ENCODE peak calls at places on chromosomes 2 and 18, in nine cellular contexts. T is GM23338, I is hepatocyte, P is PC-9, R is GM23248, F is HCT116, M is OCI-LY7, E is MM.1S, A is PC-3. D is an unnamed sample.

GRCh38 chr18:58937204-58937603 is 72.5 kb downstream of the ZNF532 start:
- DNase-seq in R (peak; percentile 66), I (no peak), M (no peak), A (no peak), F (no peak), E (no peak), T (no peak), P (no peak), D (no peak)

GRCh38 chr2:219171231-219171651 is 1.4 kb upstream of the SLC23A3 start:
- DNase-seq in P (peak; percentile 36), R (peak; percentile 89), M (peak; percentile 63), F (peak; percentile 18), A (peak; percentile 75), T (peak; percentile 88), E (peak; percentile 46), I (peak; percentile 68), D (peak; percentile 73)

GRCh38 chr2:238971318-238972145 is 123.6 kb downstream of the TWIST2 start:
- DNase-seq in A (no peak), I (no peak), P (no peak), F (no peak), T (no peak), R (no peak), M (no peak), E (no peak), D (no peak)

GRCh38 chr2:105385703-105386540 is 12.9 kb downstream of the FHL2 start:
- DNase-seq in A (peak; percentile 70), M (no peak), E (no peak), I (no peak), T (no peak), R (no peak), P (no peak), F (no peak), D (no peak)

GRCh38 chr18:52992041-52992440 is 652.0 kb downstream of the DCC start:
- DNase-seq in E (no peak), I (peak; percentile 4), T (peak; percentile 80), R (no peak), A (no peak), M (no peak), P (no peak), F (no peak), D (peak; percentile 2)

GRCh38 chr2:168457177-168457905 is 1.3 kb downstream of the CERS6 start:
- DNase-seq in A (peak; percentile 38), T (no peak), R (no peak), I (no peak), P (no peak), F (no peak), E (peak; percentile 52), M (no peak), D (no peak)

GRCh38 chr2:232568161-232568560 is 17.7 kb downstream of the EIF4E2 start:
- DNase-seq in I (no peak), M (no peak), T (no peak), R (peak; percentile 98), E (no peak), A (peak; percentile 83), P (peak; percentile 39), F (peak; percentile 48), D (no peak)

GRCh38 chr2:158142568-158143332 is 41.1 kb downstream of the UPP2 start:
- DNase-seq in P (no peak), A (no peak), I (no peak), F (no peak), M (no peak), R (no peak), T (no peak), E (no peak), D (no peak)

GRCh38 chr2:67002618-67003371 is 394.3 kb upstream of the ETAA1 start:
- DNase-seq in R (no peak), I (no peak), F (no peak), E (no peak), A (no peak), T (peak; percentile 17), M (no peak), P (no peak), D (no peak)

GRCh38 chr2:37146062-37146461 is 10.7 kb downstream of the EIF2AK2 start:
- DNase-seq in T (no peak), A (no peak), P (no peak), F (no peak), R (no peak), I (no peak), E (no peak), M (no peak), D (no peak)

GRCh38 chr2:157662401-157662800 is 33.7 kb upstream of the ACVR1C start:
- DNase-seq in A (peak; percentile 88), T (no peak), F (no peak), P (no peak), E (no peak), R (no peak), M (no peak), I (no peak), D (no peak)

GRCh38 chr18:55534996-55535395 is 53.0 kb downstream of the TCF4 start:
- DNase-seq in P (no peak), I (no peak), T (no peak), A (no peak), M (no peak), E (no peak), R (no peak), F (no peak), D (no peak)

GRCh38 chr2:226799211-226799975 is at the start of gene IRS1:
- DNase-seq in R (peak; percentile 89), I (peak; percentile 96), P (peak; percentile 76), T (peak; percentile 86), F (peak; percentile 32), M (peak; percentile 87), A (peak; percentile 75), E (peak; percentile 86), D (peak; percentile 89)

GRCh38 chr2:3680548-3681345 is 22.6 kb upstream of the DCDC2C start:
- DNase-seq in I (no peak), M (peak; percentile 59), T (no peak), A (no peak), P (no peak), R (no peak), F (no peak), E (no peak), D (no peak)

GRCh38 chr2:218029366-218030360 is 26.9 kb upstream of the TNS1 start:
- DNase-seq in P (no peak), T (no peak), I (no peak), F (no peak), R (no peak), A (no peak), M (no peak), E (no peak), D (no peak)

GRCh38 chr2:202628646-202629213 is 6.0 kb upstream of the FAM117B start:
- DNase-seq in E (no peak), I (no peak), P (no peak), T (no peak), A (no peak), F (no peak), R (no peak), M (no peak), D (no peak)

GRCh38 chr2:148865515-148865914 is 9.5 kb upstream of the KIF5C start:
- DNase-seq in I (no peak), M (no peak), R (no peak), A (no peak), T (no peak), E (no peak), F (no peak), P (no peak), D (no peak)
- H3K9me2 ChIP-seq in I (no peaks in the 10 kb centered on the region), M (no peaks in the 10 kb centered on the region), R (no peaks in the 10 kb centered on the region), A (peaks cover 3% of the 10 kb centered on the region), T (peaks cover 7% of the 10 kb centered on the region), E (no peaks in the 10 kb centered on the region), F (no peaks in the 10 kb centered on the region), P (no peaks in the 10 kb centered on the region), D (no peaks in the 10 kb centered on the region)

DNA sequence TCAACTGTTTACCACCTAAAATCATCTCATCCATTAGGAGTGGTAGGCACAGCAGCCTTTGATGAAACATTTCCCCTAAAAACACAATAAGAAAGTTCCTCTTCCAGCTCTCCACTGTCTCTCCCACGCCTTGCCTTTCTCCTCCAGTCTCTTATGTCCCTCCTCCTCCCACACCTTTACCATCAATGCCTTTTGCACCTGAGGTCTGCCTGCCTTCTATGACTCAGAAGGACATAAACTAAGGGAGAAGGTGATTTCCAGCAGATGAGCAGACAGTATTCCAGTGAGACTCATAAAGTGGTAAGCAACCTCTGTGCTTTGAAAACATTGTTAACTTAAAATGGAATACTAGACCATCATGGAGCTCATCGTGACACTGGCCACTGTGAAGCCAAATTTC is 34.2 kb upstream of the NDUFV2 start:
- DNase-seq in E (no peak), R (no peak), T (no peak), P (no peak), I (peak; percentile 52), M (no peak), F (no peak), A (peak; percentile 72), D (no peak)
- H3K9me2 ChIP-seq in E (no peaks in the 10 kb centered on the region), R (no peaks in the 10 kb centered on the region), T (no peaks in the 10 kb centered on the region), P (no peaks in the 10 kb centered on the region), I (no peaks in the 10 kb centered on the region), M (no peaks in the 10 kb centered on the region), F (no peaks in the 10 kb centered on the region), A (no peaks in the 10 kb centered on the region), D (no peaks in the 10 kb centered on the region)

GRCh38 chr18:76687271-76688006 is 134.9 kb upstream of the ZNF236 start:
- DNase-seq in I (peak; percentile 55), E (no peak), F (no peak), T (no peak), R (peak; percentile 37), A (no peak), M (no peak), P (no peak), D (no peak)

GRCh38 chr18:76686737-76687231 is 135.6 kb upstream of the ZNF236 start:
- DNase-seq in A (peak; percentile 70), M (peak; percentile 4), P (peak; percentile 26), R (peak; percentile 78), I (peak; percentile 75), E (peak; percentile 49), F (peak; percentile 44), T (peak; percentile 76), D (peak; percentile 77)

GRCh38 chr18:76688724-76689472 is 133.5 kb upstream of the ZNF236 start:
- DNase-seq in M (no peak), E (no peak), A (no peak), F (no peak), R (no peak), T (no peak), P (no peak), I (no peak), D (no peak)

GRCh38 chr18:76689646-76690264 is 132.6 kb upstream of the ZNF236 start:
- DNase-seq in A (no peak), P (no peak), M (no peak), R (peak; percentile 31), F (no peak), I (no peak), T (peak; percentile 33), E (no peak), D (no peak)

GRCh38 chr18:76691800-76692199 is 130.6 kb upstream of the ZNF236 start:
- DNase-seq in I (no peak), R (peak; percentile 82), F (no peak), P (no peak), M (no peak), A (no peak), T (no peak), E (no peak), D (no peak)
- H3K9me2 ChIP-seq in I (no peaks in the 10 kb centered on the region), R (no peaks in the 10 kb centered on the region), F (no peaks in the 10 kb centered on the region), P (no peaks in the 10 kb centered on the region), M (no peaks in the 10 kb centered on the region), A (no peaks in the 10 kb centered on the region), T (no peaks in the 10 kb centered on the region), E (no peaks in the 10 kb centered on the region), D (no peaks in the 10 kb centered on the region)

DNA sequence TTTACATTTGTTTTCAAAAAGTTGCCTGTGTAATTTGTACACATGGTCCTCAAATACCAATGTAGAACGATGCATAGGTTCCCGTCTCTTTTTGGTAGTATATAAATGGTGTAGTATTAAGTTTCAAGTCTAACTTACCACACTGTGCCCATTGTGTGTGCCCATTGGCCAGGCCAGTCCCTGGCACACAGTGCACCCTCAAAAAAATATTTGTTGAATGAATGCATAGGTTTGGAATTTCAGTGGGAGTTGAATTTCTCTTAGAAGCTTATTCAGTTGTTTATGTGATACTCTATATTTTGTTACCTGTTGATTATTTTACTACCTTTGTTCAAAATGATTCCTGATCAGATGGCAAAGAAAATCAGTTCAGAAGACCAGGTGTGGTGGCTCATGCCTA is 30.1 kb downstream of the IDH1 start:
- DNase-seq in R (peak; percentile 36), T (no peak), P (peak; percentile 30), F (no peak), E (no peak), A (peak; percentile 86), I (no peak), M (no peak), D (no peak)
- H3K9me2 ChIP-seq in R (no peaks in the 10 kb centered on the region), T (peaks cover 6% of the 10 kb centered on the region), P (no peaks in the 10 kb centered on the region), F (no peaks in the 10 kb centered on the region), E (no peaks in the 10 kb centered on the region), A (no peaks in the 10 kb centered on the region), I (no peaks in the 10 kb centered on the region), M (no peaks in the 10 kb centered on the region), D (no peaks in the 10 kb centered on the region)